ENCODE peak calls at places on chromosomes 12 and 14, in ten cellular contexts. P is renal cortical epithelial cell; W is Panc1; Y is iPS-NIHi11; C is BJ; T is stimulated activated CD8-positive, alpha-beta memory T cell treated with anti-CD3 and anti-CD28 coated beads, Interleukin-7, amount 100 ng/mL, for 48 hours; I is astrocyte of the spinal cord; R is progenitor cell of endocrine pancreas; G is T-helper 1 cell; X is NCI-H460. Q is an unnamed sample.

GRCh38 chr14:93239869-93240677 is 33.0 kb downstream of the UBR7 start:
- DNase-seq in R (no peak), Y (no peak), P (peak), C (peak), I (peak), W (peak), X (peak), G (no peak), T (no peak), Q (no peak)

GRCh38 chr14:94998702-94999101 is 158.6 kb downstream of the DICER1 start:
- DNase-seq in X (peak), Y (peak), T (no peak), W (no peak), P (no peak), R (no peak), I (no peak), C (no peak), G (no peak), Q (no peak)

GRCh38 chr14:78251308-78251707 is 81.1 kb downstream of the NRXN3 start:
- DNase-seq in I (no peak), Y (no peak), T (no peak), G (no peak), W (no peak), R (no peak), X (no peak), P (no peak), C (no peak), Q (no peak)

GRCh38 chr12:25864287-25864686 is 94.2 kb upstream of the RASSF8 start:
- DNase-seq in G (no peak), P (peak), T (no peak), C (peak), R (no peak), I (peak), W (no peak), X (no peak), Y (no peak), Q (no peak)

GRCh38 chr14:99566009-99566389 is 38.0 kb downstream of the CCDC85C start:
- DNase-seq in C (no peak), I (no peak), P (no peak), Y (no peak), X (no peak), W (no peak), R (no peak), G (no peak), T (no peak), Q (no peak)

GRCh38 chr14:71228711-71229110 is 321.5 kb downstream of the PCNX1 start:
- DNase-seq in X (no peak), G (no peak), W (no peak), T (no peak), Y (no peak), P (no peak), R (no peak), I (no peak), C (no peak), Q (no peak)

GRCh38 chr14:76115010-76115422 is 36.7 kb upstream of the GPATCH2L start:
- DNase-seq in P (no peak), I (no peak), Y (peak), W (no peak), G (no peak), R (no peak), T (no peak), X (no peak), C (no peak), Q (no peak)

GRCh38 chr12:1655225-1655788 is 26.3 kb downstream of the WNT5B start:
- DNase-seq in W (no peak), G (no peak), R (no peak), I (no peak), Y (no peak), C (no peak), T (no peak), P (no peak), X (no peak), Q (no peak)

GRCh38 chr12:76152161-76152807 is 67.8 kb upstream of the NAP1L1 start:
- DNase-seq in C (no peak), X (no peak), Y (peak), W (no peak), T (no peak), P (no peak), R (no peak), I (no peak), G (no peak), Q (no peak)

GRCh38 chr14:100784523-100785337 is 41.2 kb upstream of the MEG3 start:
- DNase-seq in P (no peak), I (no peak), X (no peak), T (no peak), G (no peak), C (no peak), R (no peak), W (no peak), Y (no peak), Q (no peak)

GRCh38 chr12:127628655-127629054 is 638.3 kb upstream of the TMEM132C start:
- DNase-seq in X (no peak), I (peak), W (no peak), T (no peak), C (peak), R (no peak), G (no peak), P (no peak), Y (no peak), Q (no peak)

GRCh38 chr14:79500489-79500888 is 710.8 kb downstream of the DIO2 start:
- DNase-seq in X (no peak), T (no peak), R (no peak), P (no peak), I (no peak), W (no peak), G (no peak), C (no peak), Y (no peak), Q (no peak)

GRCh38 chr14:36426836-36427235 is 93.2 kb downstream of the NKX2-1 start:
- DNase-seq in G (no peak), Y (no peak), R (no peak), C (no peak), X (no peak), W (no peak), P (no peak), T (no peak), I (no peak), Q (no peak)

GRCh38 chr12:83477289-83477688 is 790.6 kb downstream of the TMTC2 start:
- DNase-seq in X (no peak), I (no peak), P (no peak), C (no peak), T (no peak), G (no peak), W (no peak), R (no peak), Y (no peak), Q (no peak)

GRCh38 chr12:117643971-117644370 is 282.5 kb upstream of the NOS1 start:
- DNase-seq in P (no peak), W (no peak), T (no peak), X (no peak), Y (no peak), I (no peak), R (no peak), C (no peak), G (no peak), Q (no peak)

GRCh38 chr12:6768385-6769002 is 2.3 kb downstream of the PTMS start:
- DNase-seq in G (no peak), T (no peak), Y (no peak), R (no peak), W (no peak), I (peak), P (no peak), X (no peak), C (no peak), Q (no peak)

GRCh38 chr14:21704340-21704737 is 30.7 kb upstream of the OR4E1 start:
- DNase-seq in I (no peak), T (no peak), R (no peak), G (no peak), C (no peak), W (no peak), X (no peak), P (no peak), Y (no peak), Q (no peak)

GRCh38 chr12:8948711-8949524 is 527 bp downstream of the M6PR start:
- DNase-seq in R (no peak), W (no peak), T (no peak), X (no peak), Y (no peak), I (peak), P (peak), C (peak), G (no peak), Q (no peak)

GRCh38 chr12:3117628-3118027 is 40.4 kb downstream of the TSPAN9 start:
- DNase-seq in I (peak), X (no peak), T (no peak), G (no peak), C (peak), Y (no peak), W (no peak), P (peak), R (no peak), Q (no peak)

GRCh38 chr14:67513631-67514108 is 19.4 kb upstream of the PLEKHH1 start:
- DNase-seq in P (peak), Y (no peak), X (no peak), C (no peak), G (no peak), W (no peak), R (no peak), I (no peak), T (no peak), Q (no peak)

GRCh38 chr12:131493068-131493826 is 217.6 kb upstream of the SFSWAP start:
- DNase-seq in C (no peak), R (no peak), X (no peak), G (no peak), P (no peak), I (no peak), Y (no peak), T (no peak), W (no peak), Q (no peak)

GRCh38 chr14:72608391-72609204 is 285.3 kb downstream of the DPF3 start:
- DNase-seq in T (no peak), Y (no peak), R (no peak), X (no peak), P (peak), I (peak), C (peak), G (no peak), W (peak), Q (no peak)

GRCh38 chr14:103402700-103403099 is 17.5 kb downstream of the MARK3 start:
- DNase-seq in Y (no peak), G (no peak), T (no peak), X (no peak), P (no peak), I (peak), R (no peak), W (no peak), C (no peak), Q (no peak)

GRCh38 chr12:47610847-47611246 is 95.0 kb downstream of the RPAP3 start:
- DNase-seq in C (no peak), P (no peak), G (no peak), R (no peak), T (no peak), Y (no peak), W (no peak), I (no peak), X (no peak), Q (no peak)

GRCh38 chr12:114400395-114400794 is 5.5 kb downstream of the TBX5 start:
- DNase-seq in X (no peak), T (no peak), R (no peak), Y (no peak), P (no peak), W (no peak), C (no peak), I (no peak), G (no peak), Q (no peak)

GRCh38 chr12:132362966-132363660 is 33.7 kb upstream of the GALNT9 start:
- DNase-seq in C (no peak), X (no peak), Y (no peak), I (no peak), T (no peak), P (no peak), W (no peak), G (no peak), R (no peak), Q (no peak)

GRCh38 chr12:6262635-6263034 is 47.8 kb upstream of the PLEKHG6 start:
- DNase-seq in I (no peak), G (no peak), X (no peak), P (no peak), C (no peak), T (no peak), Y (no peak), R (no peak), W (no peak), Q (no peak)

GRCh38 chr14:96158735-96159134 is 45.9 kb upstream of the BDKRB2 start:
- DNase-seq in C (no peak), T (no peak), G (no peak), X (no peak), R (no peak), W (no peak), Y (no peak), P (no peak), I (no peak), Q (no peak)

GRCh38 chr12:110543252-110543959 is 39.7 kb downstream of the PPTC7 start:
- DNase-seq in I (peak), T (no peak), Y (peak), C (no peak), R (no peak), W (no peak), X (no peak), G (no peak), P (peak), Q (peak)

GRCh38 chr12:63066782-63067181 is 84.2 kb downstream of the AVPR1A start:
- DNase-seq in G (no peak), T (no peak), I (no peak), R (no peak), Y (no peak), X (no peak), P (no peak), C (no peak), W (no peak), Q (no peak)

GRCh38 chr14:73057939-73058223 is 453 bp upstream of the RBM25 start:
- DNase-seq in I (no peak), G (no peak), W (no peak), X (no peak), C (no peak), T (no peak), R (no peak), P (no peak), Y (no peak), Q (no peak)

GRCh38 chr14:99722741-99723140 is 38.6 kb downstream of the CYP46A1 start:
- DNase-seq in T (no peak), I (no peak), G (no peak), W (no peak), C (no peak), X (no peak), Y (no peak), P (no peak), R (no peak), Q (no peak)

GRCh38 chr12:87428701-87429277 is 600.4 kb downstream of the C12orf50 start:
- DNase-seq in W (no peak), Y (no peak), R (no peak), X (no peak), G (no peak), T (no peak), C (no peak), P (peak), I (peak), Q (no peak)

GRCh38 chr12:990308-990648 is 745 bp upstream of the ERC1 start:
- DNase-seq in X (no peak), Y (peak), I (no peak), T (peak), G (peak), P (peak), C (no peak), R (no peak), W (no peak), Q (peak)

Q was measured in heart right ventricle.